ENCODE peak calls at places on chromosomes 6 and 20, in eight cellular contexts. One of them, this sample, is unnamed.
A peak's percentile ranks its signal among the peaks of the same experiment; 100 is the strongest.

GRCh38 chr6:96089173-96089572 is 73.4 kb downstream of the FUT9 start:
- DNase-seq in AG10803: no peak
- DNase-seq in BJ: no peak
- DNase-seq in prostate gland: no peak
- DNase-seq in transverse colon: no peak
- DNase-seq in mucosa of descending colon: no peak
- DNase-seq in astrocyte of the cerebellum: peak; percentile 1
- DNase-seq in stomach: peak; percentile 36
- DNase-seq in this sample: no peak

GRCh38 chr6:16839780-16840179 is 78.5 kb upstream of the ATXN1 start:
- DNase-seq in AG10803: no peak
- DNase-seq in BJ: no peak
- DNase-seq in prostate gland: no peak
- DNase-seq in transverse colon: no peak
- DNase-seq in mucosa of descending colon: no peak
- DNase-seq in astrocyte of the cerebellum: no peak
- DNase-seq in stomach: no peak
- DNase-seq in this sample: no peak

GRCh38 chr6:34027445-34027936 is 118.4 kb downstream of the GRM4 start:
- DNase-seq in AG10803: peak; percentile 28
- DNase-seq in BJ: no peak
- DNase-seq in prostate gland: peak; percentile 39
- DNase-seq in transverse colon: peak; percentile 64
- DNase-seq in mucosa of descending colon: peak; percentile 55
- DNase-seq in astrocyte of the cerebellum: no peak
- DNase-seq in stomach: peak; percentile 71
- DNase-seq in this sample: peak; percentile 44

GRCh38 chr6:15449001-15449400 is 203.1 kb downstream of the JARID2 start:
- DNase-seq in AG10803: no peak
- DNase-seq in BJ: no peak
- DNase-seq in prostate gland: no peak
- DNase-seq in transverse colon: no peak
- DNase-seq in mucosa of descending colon: no peak
- DNase-seq in astrocyte of the cerebellum: no peak
- DNase-seq in stomach: no peak
- DNase-seq in this sample: no peak

GRCh38 chr20:53162251-53162835 is 190.2 kb downstream of the TSHZ2 start:
- DNase-seq in AG10803: peak; percentile 60
- DNase-seq in BJ: peak; percentile 6
- DNase-seq in prostate gland: peak; percentile 34
- DNase-seq in transverse colon: peak; percentile 12
- DNase-seq in mucosa of descending colon: no peak
- DNase-seq in astrocyte of the cerebellum: peak; percentile 42
- DNase-seq in stomach: no peak
- DNase-seq in this sample: peak; percentile 52

GRCh38 chr6:83592770-83593394 is 80.5 kb downstream of the PRSS35 start:
- DNase-seq in AG10803: peak; percentile 13
- DNase-seq in BJ: no peak
- DNase-seq in prostate gland: no peak
- DNase-seq in transverse colon: no peak
- DNase-seq in mucosa of descending colon: no peak
- DNase-seq in astrocyte of the cerebellum: no peak
- DNase-seq in stomach: no peak
- DNase-seq in this sample: peak; percentile 13

GRCh38 chr6:32952817-32953739 is at the start of gene HLA-DMA:
- DNase-seq in AG10803: peak; percentile 99
- DNase-seq in BJ: peak; percentile 95
- DNase-seq in prostate gland: peak; percentile 92
- DNase-seq in transverse colon: peak; percentile 91
- DNase-seq in mucosa of descending colon: peak; percentile 87
- DNase-seq in astrocyte of the cerebellum: peak; percentile 81
- DNase-seq in stomach: peak; percentile 93
- DNase-seq in this sample: peak; percentile 89

GRCh38 chr6:1613631-1614447 is 4.1 kb downstream of the FOXC1 start:
- DNase-seq in AG10803: no peak
- DNase-seq in BJ: no peak
- DNase-seq in prostate gland: no peak
- DNase-seq in transverse colon: no peak
- DNase-seq in mucosa of descending colon: no peak
- DNase-seq in astrocyte of the cerebellum: no peak
- DNase-seq in stomach: no peak
- DNase-seq in this sample: no peak

GRCh38 chr20:32681175-32682084 is 7.7 kb upstream of the C20orf203 start:
- DNase-seq in AG10803: no peak
- DNase-seq in BJ: no peak
- DNase-seq in prostate gland: peak; percentile 9
- DNase-seq in transverse colon: no peak
- DNase-seq in mucosa of descending colon: no peak
- DNase-seq in astrocyte of the cerebellum: no peak
- DNase-seq in stomach: no peak
- DNase-seq in this sample: no peak

GRCh38 chr20:18904624-18905023 is 91.0 kb downstream of the SCP2D1 start:
- DNase-seq in AG10803: peak; percentile 2
- DNase-seq in BJ: no peak
- DNase-seq in prostate gland: no peak
- DNase-seq in transverse colon: peak; percentile 8
- DNase-seq in mucosa of descending colon: no peak
- DNase-seq in astrocyte of the cerebellum: no peak
- DNase-seq in stomach: no peak
- DNase-seq in this sample: no peak
- TF ChIP-seq CTCF in AG10803: peak; percentile 30
- TF ChIP-seq CTCF in BJ: no peak
- TF ChIP-seq CTCF in prostate gland: no peak
- TF ChIP-seq CTCF in transverse colon: peak; percentile 26
- TF ChIP-seq CTCF in mucosa of descending colon: no peak
- TF ChIP-seq CTCF in astrocyte of the cerebellum: no peak
- TF ChIP-seq CTCF in stomach: peak; percentile 18
- TF ChIP-seq CTCF in this sample: no peak

DNA sequence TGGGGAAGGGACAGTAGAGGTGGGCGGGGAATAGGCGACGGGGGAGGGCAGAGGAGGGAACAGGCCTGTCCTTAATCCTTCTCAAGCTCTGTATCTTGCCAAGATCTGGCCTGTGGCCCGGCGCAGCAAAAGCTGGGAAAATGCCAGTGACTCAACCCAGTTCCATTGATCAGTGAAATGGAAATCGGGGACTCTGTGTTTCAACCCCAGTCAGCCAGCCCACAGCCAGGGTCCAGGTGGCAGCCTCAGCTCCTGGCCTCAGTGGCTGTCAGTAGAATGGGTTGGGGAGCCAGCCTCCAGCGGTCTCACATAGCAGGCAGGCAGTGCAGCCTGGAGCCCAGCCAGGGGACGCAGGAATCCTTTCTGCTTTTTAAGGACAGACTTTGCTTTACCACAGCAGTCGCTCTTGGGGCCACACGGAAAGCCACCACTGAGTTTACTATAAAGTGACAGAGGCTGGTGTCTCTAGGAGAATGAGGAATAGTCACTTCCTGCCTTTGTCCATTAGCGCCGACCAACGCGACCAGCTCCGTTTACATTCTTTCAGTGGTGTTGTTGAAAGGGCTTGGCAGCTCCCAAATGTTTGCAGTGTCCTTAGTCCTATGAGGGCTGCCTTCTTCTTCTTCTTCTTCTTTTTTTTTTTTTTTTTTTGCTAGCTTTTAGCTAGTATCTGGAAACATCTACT is 128.1 kb downstream of the RIN2 start:
- DNase-seq in AG10803: peak; percentile 80
- DNase-seq in BJ: no peak
- DNase-seq in prostate gland: peak; percentile 63
- DNase-seq in transverse colon: peak; percentile 72
- DNase-seq in mucosa of descending colon: peak; percentile 80
- DNase-seq in astrocyte of the cerebellum: no peak
- DNase-seq in stomach: peak; percentile 61
- DNase-seq in this sample: peak; percentile 84
- H3K4me3 ChIP-seq in AG10803: peak overlapping the region; percentile 24
- H3K4me3 ChIP-seq in BJ: peak overlapping the region; percentile 6
- H3K4me3 ChIP-seq in prostate gland: peak overlapping the region; percentile 11
- H3K4me3 ChIP-seq in transverse colon: peak overlapping the region; percentile 24
- H3K4me3 ChIP-seq in mucosa of descending colon: peak overlapping the region; percentile 7
- H3K4me3 ChIP-seq in astrocyte of the cerebellum: no peak overlapping the region
- H3K4me3 ChIP-seq in stomach: no peak overlapping the region
- H3K4me3 ChIP-seq in this sample: no peak overlapping the region

GRCh38 chr6:64838726-64839125 is 868.3 kb downstream of the EYS start:
- DNase-seq in AG10803: no peak
- DNase-seq in BJ: no peak
- DNase-seq in prostate gland: no peak
- DNase-seq in transverse colon: no peak
- DNase-seq in mucosa of descending colon: no peak
- DNase-seq in astrocyte of the cerebellum: no peak
- DNase-seq in stomach: no peak
- DNase-seq in this sample: no peak
- TF ChIP-seq CTCF in AG10803: no peak
- TF ChIP-seq CTCF in BJ: no peak
- TF ChIP-seq CTCF in prostate gland: no peak
- TF ChIP-seq CTCF in transverse colon: no peak
- TF ChIP-seq CTCF in mucosa of descending colon: no peak
- TF ChIP-seq CTCF in astrocyte of the cerebellum: peak; percentile 17
- TF ChIP-seq CTCF in stomach: no peak
- TF ChIP-seq CTCF in this sample: no peak

DNA sequence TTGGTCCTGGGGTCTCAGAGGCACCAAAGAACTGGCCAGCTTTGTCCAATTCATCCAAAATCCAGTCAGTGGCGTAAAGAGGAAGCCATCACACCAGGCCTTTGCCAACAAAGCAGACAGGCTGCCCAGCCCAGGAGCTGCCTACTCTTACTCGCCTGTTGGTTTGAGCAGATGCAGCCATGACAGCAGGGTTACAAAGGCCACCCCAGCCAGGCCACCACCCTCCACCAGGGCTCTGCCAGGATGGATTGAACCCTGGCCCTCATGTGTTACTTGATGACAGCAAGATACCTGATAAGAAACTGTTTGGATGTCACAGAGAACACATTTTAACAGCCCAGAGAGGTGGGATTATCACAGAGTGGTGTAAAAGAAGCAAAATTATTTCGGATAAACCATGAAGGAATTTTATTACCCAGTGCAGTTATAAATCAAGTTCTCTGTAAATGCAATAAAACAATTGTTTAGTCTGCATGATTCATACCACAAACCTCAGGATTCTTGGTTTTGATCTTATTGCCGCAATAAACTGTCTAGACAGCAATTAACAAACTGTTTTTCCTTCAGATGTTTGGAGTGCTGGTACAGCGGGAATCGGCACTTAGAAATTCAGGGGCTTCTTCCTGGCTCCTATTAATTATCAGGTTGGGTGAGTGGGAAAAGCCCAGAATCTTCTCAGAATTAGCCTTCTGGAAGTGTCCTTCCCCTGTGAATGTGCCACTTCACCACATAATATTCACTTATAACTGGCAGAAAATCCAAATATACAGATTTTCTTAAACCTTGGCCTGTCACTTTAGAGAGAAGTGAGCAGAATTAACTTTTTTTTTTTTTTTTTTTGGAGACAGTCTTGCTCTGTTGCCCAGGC is 57.9 kb upstream of the SALL4 start:
- DNase-seq in AG10803: peak; percentile 86
- DNase-seq in BJ: peak; percentile 75
- DNase-seq in prostate gland: peak; percentile 6
- DNase-seq in transverse colon: peak; percentile 64
- DNase-seq in mucosa of descending colon: peak; percentile 70
- DNase-seq in astrocyte of the cerebellum: peak; percentile 46
- DNase-seq in stomach: no peak
- DNase-seq in this sample: no peak
- H3K4me3 ChIP-seq in AG10803: no peak overlapping the region
- H3K4me3 ChIP-seq in BJ: no peak overlapping the region
- H3K4me3 ChIP-seq in prostate gland: no peak overlapping the region
- H3K4me3 ChIP-seq in transverse colon: no peak overlapping the region
- H3K4me3 ChIP-seq in mucosa of descending colon: no peak overlapping the region
- H3K4me3 ChIP-seq in astrocyte of the cerebellum: no peak overlapping the region
- H3K4me3 ChIP-seq in stomach: no peak overlapping the region
- H3K4me3 ChIP-seq in this sample: no peak overlapping the region

This sample was measured in thyroid gland.